ENCODE peak calls at places on chromosomes 12 and 14, in nine cellular contexts. V, S, N, I, R, E, O, H and A are unnamed samples.

GRCh38 chr14:53306926-53307325 is 153.8 kb upstream of the DDHD1 start:
- DNase-seq in V (peak), S (no peak), N (no peak), I (peak), R (no peak), E (no peak), O (no peak), H (peak), A (no peak)

GRCh38 chr12:401235-402126 is at the start of gene CCDC77:
- DNase-seq in V (peak), S (peak), N (peak), I (peak), R (peak), E (peak), O (peak), H (peak), A (peak)

GRCh38 chr14:38412654-38413053 is 156.8 kb upstream of the CLEC14A start:
- DNase-seq in V (no peak), S (no peak), N (no peak), I (no peak), R (no peak), E (no peak), O (no peak), H (no peak), A (no peak)

GRCh38 chr14:55605793-55606192 is 25.8 kb downstream of the KTN1 start:
- DNase-seq in V (peak), S (no peak), N (no peak), I (no peak), R (no peak), E (no peak), O (no peak), H (no peak), A (no peak)

GRCh38 chr14:105059035-105059916 is 6.0 kb downstream of the GPR132 start:
- DNase-seq in V (no peak), S (no peak), N (no peak), I (no peak), R (no peak), E (no peak), O (peak), H (no peak), A (no peak)

GRCh38 chr14:35808076-35808657 is 928 bp downstream of the RALGAPA1 start:
- DNase-seq in V (no peak), S (no peak), N (no peak), I (no peak), R (no peak), E (no peak), O (no peak), H (no peak), A (no peak)

GRCh38 chr12:78121969-78122610 is 291.4 kb downstream of the NAV3 start:
- DNase-seq in V (no peak), S (no peak), N (no peak), I (no peak), R (no peak), E (no peak), O (no peak), H (no peak), A (no peak)

GRCh38 chr12:52203126-52203921 is 11.5 kb upstream of the KRT80 start:
- DNase-seq in V (peak), S (no peak), N (peak), I (peak), R (no peak), E (no peak), O (peak), H (no peak), A (no peak)

GRCh38 chr12:26239508-26240328 is 44.3 kb downstream of the SSPN start:
- DNase-seq in V (peak), S (no peak), N (peak), I (peak), R (no peak), E (peak), O (no peak), H (peak), A (peak)

GRCh38 chr12:2654311-2654710 is 140.5 kb upstream of the FKBP4 start:
- DNase-seq in V (no peak), S (no peak), N (no peak), I (no peak), R (no peak), E (no peak), O (no peak), H (no peak), A (no peak)

GRCh38 chr12:113262710-113263109 is 41.4 kb downstream of the TPCN1 start:
- DNase-seq in V (peak), S (no peak), N (no peak), I (peak), R (no peak), E (no peak), O (no peak), H (no peak), A (peak)

GRCh38 chr12:1660304-1661187 is 30.3 kb upstream of the ADIPOR2 start:
- DNase-seq in V (no peak), S (no peak), N (no peak), I (peak), R (no peak), E (no peak), O (peak), H (no peak), A (no peak)

GRCh38 chr12:52149651-52150241 is 42.1 kb downstream of the KRT80 start:
- DNase-seq in V (no peak), S (no peak), N (no peak), I (no peak), R (no peak), E (no peak), O (no peak), H (no peak), A (no peak)

GRCh38 chr14:105075364-105076295 is 10.4 kb upstream of the GPR132 start:
- DNase-seq in V (no peak), S (no peak), N (no peak), I (peak), R (no peak), E (no peak), O (no peak), H (no peak), A (no peak)

GRCh38 chr12:99767809-99768208 is 120.3 kb downstream of the GARIN6 start:
- DNase-seq in V (peak), S (peak), N (no peak), I (peak), R (no peak), E (no peak), O (no peak), H (no peak), A (peak)
- TF ChIP-seq CTCF in V (peak), S (peak), N (peak), I (no peak), R (peak), E (peak), O (no peak), H (peak), A (peak)

DNA sequence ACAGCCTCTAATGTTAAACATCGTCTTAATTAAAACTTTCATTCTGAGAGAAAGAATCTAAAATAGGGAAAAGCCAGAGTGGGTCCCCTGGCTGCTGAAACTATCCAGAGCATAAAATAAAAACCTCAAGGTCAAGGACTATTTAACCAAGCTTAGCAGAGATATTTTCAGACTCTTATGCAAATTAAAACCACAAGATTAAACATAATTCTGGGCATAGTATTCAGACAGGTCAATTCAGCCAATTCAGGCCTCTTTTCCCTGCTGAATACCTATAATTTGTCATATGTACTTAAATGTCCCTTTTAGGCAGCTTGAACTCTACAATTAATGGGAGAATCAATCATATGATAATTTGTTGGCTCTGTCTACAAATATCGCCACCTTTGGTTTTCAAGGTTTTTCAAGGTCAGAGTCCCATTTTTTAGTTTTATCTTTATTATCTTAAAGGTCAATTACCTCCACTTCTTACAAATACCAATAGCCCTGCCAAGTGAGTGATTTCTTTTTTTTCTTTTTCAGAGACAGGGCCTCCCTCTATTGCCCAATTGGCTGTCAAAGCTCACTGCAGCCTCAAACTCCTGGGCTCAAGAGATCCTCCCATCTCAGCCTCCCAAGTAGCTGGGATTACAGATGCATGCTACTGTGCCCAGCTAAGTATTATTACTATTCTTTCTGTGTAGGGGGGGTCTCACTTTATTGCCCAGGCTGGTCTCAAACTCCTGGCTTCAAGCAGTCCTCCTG is 257.1 kb downstream of the PHLDA1 start:
- DNase-seq in V (no peak), S (no peak), N (no peak), I (peak), R (no peak), E (no peak), O (no peak), H (no peak), A (no peak)
- TF ChIP-seq CTCF in V (no peak), S (no peak), N (no peak), I (no peak), R (no peak), E (no peak), O (no peak), H (no peak), A (no peak)

DNA sequence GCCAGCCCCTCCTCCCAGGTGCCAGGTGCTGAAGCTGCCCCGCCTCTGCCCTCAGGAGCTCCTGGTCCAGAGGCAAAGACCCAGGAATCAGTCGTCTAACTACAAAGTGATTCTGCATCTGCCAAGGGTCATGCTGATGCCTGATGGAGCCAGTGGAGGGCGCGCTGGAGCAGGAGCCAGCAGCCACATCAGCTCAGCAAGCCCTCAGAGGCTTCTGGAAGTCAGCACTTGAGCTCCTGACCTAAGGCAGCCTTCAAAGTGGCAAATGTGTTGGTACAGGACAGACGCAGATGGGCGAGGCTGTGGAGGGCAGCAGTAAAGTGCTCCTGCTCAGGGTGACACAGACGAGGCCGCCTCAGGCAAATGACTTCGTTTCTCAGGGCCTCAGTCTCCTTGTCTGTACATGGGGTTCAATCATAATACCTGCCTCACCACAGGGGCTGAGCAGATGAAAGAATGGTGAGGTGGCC is 10.9 kb downstream of the C12orf43 start:
- DNase-seq in V (peak), S (no peak), N (no peak), I (peak), R (peak), E (no peak), O (peak), H (no peak), A (no peak)
- TF ChIP-seq CTCF in V (peak), S (peak), N (peak), I (peak), R (peak), E (peak), O (peak), H (peak), A (peak)

GRCh38 chr12:97404549-97404948 is 58.1 kb upstream of the RMST start:
- DNase-seq in V (peak), S (peak), N (no peak), I (peak), R (peak), E (no peak), O (no peak), H (no peak), A (no peak)
- TF ChIP-seq CTCF in V (peak), S (peak), N (no peak), I (peak), R (peak), E (peak), O (no peak), H (peak), A (peak)

GRCh38 chr14:71552809-71553208 is 379.4 kb upstream of the RGS6 start:
- DNase-seq in V (no peak), S (no peak), N (no peak), I (no peak), R (no peak), E (no peak), O (no peak), H (no peak), A (no peak)
- TF ChIP-seq CTCF in V (no peak), S (no peak), N (no peak), I (no peak), R (no peak), E (no peak), O (no peak), H (no peak), A (no peak)

GRCh38 chr14:70188608-70189540 is at the start of gene SLC8A3:
- DNase-seq in V (peak), S (peak), N (no peak), I (peak), R (peak), E (peak), O (no peak), H (no peak), A (no peak)
- TF ChIP-seq CTCF in V (no peak), S (no peak), N (no peak), I (no peak), R (no peak), E (no peak), O (no peak), H (no peak), A (no peak)

GRCh38 chr12:48978291-48978740 is at the start of gene WNT1:
- DNase-seq in V (no peak), S (no peak), N (no peak), I (no peak), R (no peak), E (no peak), O (no peak), H (no peak), A (no peak)
- TF ChIP-seq CTCF in V (no peak), S (no peak), N (no peak), I (no peak), R (peak), E (no peak), O (peak), H (no peak), A (no peak)

DNA sequence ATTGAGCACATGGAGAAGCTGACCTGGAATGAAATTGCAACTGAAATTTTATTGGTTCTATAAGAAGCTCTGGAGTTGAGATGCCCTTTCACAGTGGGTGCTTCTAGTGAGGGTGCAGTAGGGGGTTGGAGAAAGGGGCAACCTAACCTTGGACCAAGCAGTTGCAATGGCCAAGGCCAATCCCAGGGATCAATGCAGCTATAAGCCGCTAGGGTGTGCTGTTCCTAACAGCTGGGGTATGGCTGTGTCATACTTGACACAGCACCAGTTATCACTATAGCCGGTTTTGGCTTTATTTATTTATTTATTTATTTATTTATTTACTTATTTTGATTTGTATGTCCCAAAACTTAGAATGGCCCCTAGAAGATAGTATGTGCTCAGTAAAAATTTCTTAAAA is 505.9 kb downstream of the FLRT2 start:
- DNase-seq in V (peak), S (no peak), N (no peak), I (peak), R (peak), E (no peak), O (no peak), H (no peak), A (no peak)
- TF ChIP-seq CTCF in V (peak), S (peak), N (peak), I (no peak), R (peak), E (peak), O (no peak), H (peak), A (peak)